ENCODE peak calls at places on chromosome 3, in four cellular contexts. One of them, this sample, is unnamed.

GRCh38 chr3:190534386-190534785 is 20.5 kb downstream of the IL1RAP start:
- DNase-seq in astrocyte of the hippocampus: peak; percentile 23
- DNase-seq in NCI-H2081: no peak
- DNase-seq in activated CD4-positive, alpha-beta T cell treated with anti-CD3 and anti-CD28 coated beads, Interleukin-2, amount 10 ng/mL, durations not matched to agents 7 days and 5 days: no peak
- DNase-seq in this sample: no peak

GRCh38 chr3:130895690-130896089 is 1.8 kb downstream of the ATP2C1 start:
- DNase-seq in activated CD4-positive, alpha-beta T cell treated with anti-CD3 and anti-CD28 coated beads, Interleukin-2, amount 10 ng/mL, durations not matched to agents 7 days and 5 days: no peak
- DNase-seq in astrocyte of the hippocampus: no peak
- DNase-seq in NCI-H2081: no peak
- DNase-seq in this sample: no peak

GRCh38 chr3:44323341-44323955 is 15.1 kb upstream of the TCAIM start:
- DNase-seq in astrocyte of the hippocampus: peak; percentile 77
- DNase-seq in NCI-H2081: peak; percentile 50
- DNase-seq in activated CD4-positive, alpha-beta T cell treated with anti-CD3 and anti-CD28 coated beads, Interleukin-2, amount 10 ng/mL, durations not matched to agents 7 days and 5 days: peak; percentile 67
- DNase-seq in this sample: peak; percentile 32

GRCh38 chr3:108031893-108032292 is 58.9 kb downstream of the CD47 start:
- DNase-seq in NCI-H2081: no peak
- DNase-seq in astrocyte of the hippocampus: no peak
- DNase-seq in activated CD4-positive, alpha-beta T cell treated with anti-CD3 and anti-CD28 coated beads, Interleukin-2, amount 10 ng/mL, durations not matched to agents 7 days and 5 days: no peak
- DNase-seq in this sample: no peak

GRCh38 chr3:168511428-168512014 is 415.8 kb upstream of the GOLIM4 start:
- DNase-seq in activated CD4-positive, alpha-beta T cell treated with anti-CD3 and anti-CD28 coated beads, Interleukin-2, amount 10 ng/mL, durations not matched to agents 7 days and 5 days: no peak
- DNase-seq in astrocyte of the hippocampus: peak; percentile 43
- DNase-seq in NCI-H2081: peak; percentile 56
- DNase-seq in this sample: no peak

GRCh38 chr3:30368978-30369377 is 237.4 kb upstream of the TGFBR2 start:
- DNase-seq in NCI-H2081: no peak
- DNase-seq in astrocyte of the hippocampus: no peak
- DNase-seq in activated CD4-positive, alpha-beta T cell treated with anti-CD3 and anti-CD28 coated beads, Interleukin-2, amount 10 ng/mL, durations not matched to agents 7 days and 5 days: no peak
- DNase-seq in this sample: no peak

GRCh38 chr3:101862453-101863165 is 13.3 kb downstream of the NFKBIZ start:
- DNase-seq in activated CD4-positive, alpha-beta T cell treated with anti-CD3 and anti-CD28 coated beads, Interleukin-2, amount 10 ng/mL, durations not matched to agents 7 days and 5 days: no peak
- DNase-seq in NCI-H2081: no peak
- DNase-seq in astrocyte of the hippocampus: no peak
- DNase-seq in this sample: no peak

GRCh38 chr3:122975924-122976293 is 51.7 kb downstream of the SEMA5B start:
- DNase-seq in astrocyte of the hippocampus: no peak
- DNase-seq in NCI-H2081: no peak
- DNase-seq in activated CD4-positive, alpha-beta T cell treated with anti-CD3 and anti-CD28 coated beads, Interleukin-2, amount 10 ng/mL, durations not matched to agents 7 days and 5 days: peak; percentile 39
- DNase-seq in this sample: no peak

GRCh38 chr3:129280183-129280582 is 1.5 kb downstream of the HMCES start:
- DNase-seq in astrocyte of the hippocampus: no peak
- DNase-seq in NCI-H2081: no peak
- DNase-seq in activated CD4-positive, alpha-beta T cell treated with anti-CD3 and anti-CD28 coated beads, Interleukin-2, amount 10 ng/mL, durations not matched to agents 7 days and 5 days: no peak
- DNase-seq in this sample: no peak

GRCh38 chr3:160210799-160211221 is 14.4 kb upstream of the C3orf80 start:
- DNase-seq in NCI-H2081: peak; percentile 34
- DNase-seq in astrocyte of the hippocampus: peak; percentile 28
- DNase-seq in activated CD4-positive, alpha-beta T cell treated with anti-CD3 and anti-CD28 coated beads, Interleukin-2, amount 10 ng/mL, durations not matched to agents 7 days and 5 days: no peak
- DNase-seq in this sample: no peak

GRCh38 chr3:70647094-70647493 is 334.7 kb upstream of the MDFIC2 start:
- DNase-seq in NCI-H2081: no peak
- DNase-seq in astrocyte of the hippocampus: no peak
- DNase-seq in activated CD4-positive, alpha-beta T cell treated with anti-CD3 and anti-CD28 coated beads, Interleukin-2, amount 10 ng/mL, durations not matched to agents 7 days and 5 days: no peak
- DNase-seq in this sample: no peak

GRCh38 chr3:188052229-188052965 is 101.6 kb upstream of the LPP start:
- DNase-seq in activated CD4-positive, alpha-beta T cell treated with anti-CD3 and anti-CD28 coated beads, Interleukin-2, amount 10 ng/mL, durations not matched to agents 7 days and 5 days: no peak
- DNase-seq in astrocyte of the hippocampus: peak; percentile 95
- DNase-seq in NCI-H2081: peak; percentile 12
- DNase-seq in this sample: peak; percentile 62

GRCh38 chr3:42504334-42505202 is 2.1 kb downstream of the VIPR1 start:
- DNase-seq in astrocyte of the hippocampus: no peak
- DNase-seq in activated CD4-positive, alpha-beta T cell treated with anti-CD3 and anti-CD28 coated beads, Interleukin-2, amount 10 ng/mL, durations not matched to agents 7 days and 5 days: no peak
- DNase-seq in NCI-H2081: no peak
- DNase-seq in this sample: no peak

GRCh38 chr3:156808025-156808424 is 18.1 kb upstream of the LEKR1 start:
- DNase-seq in NCI-H2081: no peak
- DNase-seq in astrocyte of the hippocampus: no peak
- DNase-seq in activated CD4-positive, alpha-beta T cell treated with anti-CD3 and anti-CD28 coated beads, Interleukin-2, amount 10 ng/mL, durations not matched to agents 7 days and 5 days: no peak
- DNase-seq in this sample: no peak

GRCh38 chr3:51099794-51100542 is 285.1 kb upstream of the MANF start:
- DNase-seq in activated CD4-positive, alpha-beta T cell treated with anti-CD3 and anti-CD28 coated beads, Interleukin-2, amount 10 ng/mL, durations not matched to agents 7 days and 5 days: peak; percentile 14
- DNase-seq in NCI-H2081: peak; percentile 22
- DNase-seq in astrocyte of the hippocampus: peak; percentile 78
- DNase-seq in this sample: peak; percentile 32

GRCh38 chr3:14392231-14392630 is 10.2 kb upstream of the SLC6A6 start:
- DNase-seq in activated CD4-positive, alpha-beta T cell treated with anti-CD3 and anti-CD28 coated beads, Interleukin-2, amount 10 ng/mL, durations not matched to agents 7 days and 5 days: no peak
- DNase-seq in NCI-H2081: no peak
- DNase-seq in astrocyte of the hippocampus: no peak
- DNase-seq in this sample: no peak

GRCh38 chr3:125645613-125646012 is 50.3 kb upstream of the OSBPL11 start:
- DNase-seq in astrocyte of the hippocampus: no peak
- DNase-seq in activated CD4-positive, alpha-beta T cell treated with anti-CD3 and anti-CD28 coated beads, Interleukin-2, amount 10 ng/mL, durations not matched to agents 7 days and 5 days: no peak
- DNase-seq in NCI-H2081: no peak
- DNase-seq in this sample: no peak

GRCh38 chr3:51716805-51717204 is 9.9 kb downstream of the GRM2 start:
- DNase-seq in astrocyte of the hippocampus: no peak
- DNase-seq in activated CD4-positive, alpha-beta T cell treated with anti-CD3 and anti-CD28 coated beads, Interleukin-2, amount 10 ng/mL, durations not matched to agents 7 days and 5 days: no peak
- DNase-seq in NCI-H2081: no peak
- DNase-seq in this sample: no peak

GRCh38 chr3:172225215-172225707 is 185.9 kb downstream of the FNDC3B start:
- DNase-seq in astrocyte of the hippocampus: no peak
- DNase-seq in NCI-H2081: no peak
- DNase-seq in activated CD4-positive, alpha-beta T cell treated with anti-CD3 and anti-CD28 coated beads, Interleukin-2, amount 10 ng/mL, durations not matched to agents 7 days and 5 days: no peak
- DNase-seq in this sample: no peak

GRCh38 chr3:125959317-125960065 is 9.5 kb upstream of the ROPN1B start:
- DNase-seq in activated CD4-positive, alpha-beta T cell treated with anti-CD3 and anti-CD28 coated beads, Interleukin-2, amount 10 ng/mL, durations not matched to agents 7 days and 5 days: no peak
- DNase-seq in NCI-H2081: no peak
- DNase-seq in astrocyte of the hippocampus: no peak
- DNase-seq in this sample: no peak

GRCh38 chr3:181317521-181317920 is 328.0 kb upstream of the DNAJC19 start:
- DNase-seq in NCI-H2081: peak; percentile 81
- DNase-seq in astrocyte of the hippocampus: no peak
- DNase-seq in activated CD4-positive, alpha-beta T cell treated with anti-CD3 and anti-CD28 coated beads, Interleukin-2, amount 10 ng/mL, durations not matched to agents 7 days and 5 days: no peak
- DNase-seq in this sample: peak; percentile 35

GRCh38 chr3:38354588-38355344 is 8.2 kb downstream of the XYLB start:
- DNase-seq in NCI-H2081: no peak
- DNase-seq in activated CD4-positive, alpha-beta T cell treated with anti-CD3 and anti-CD28 coated beads, Interleukin-2, amount 10 ng/mL, durations not matched to agents 7 days and 5 days: no peak
- DNase-seq in astrocyte of the hippocampus: peak; percentile 65
- DNase-seq in this sample: no peak

GRCh38 chr3:63948995-63949394 is 36.8 kb upstream of the SCAANT1 start:
- DNase-seq in astrocyte of the hippocampus: peak; percentile 61
- DNase-seq in NCI-H2081: no peak
- DNase-seq in activated CD4-positive, alpha-beta T cell treated with anti-CD3 and anti-CD28 coated beads, Interleukin-2, amount 10 ng/mL, durations not matched to agents 7 days and 5 days: no peak
- DNase-seq in this sample: no peak

GRCh38 chr3:113157408-113157980 is 53.9 kb upstream of the BOC start:
- DNase-seq in activated CD4-positive, alpha-beta T cell treated with anti-CD3 and anti-CD28 coated beads, Interleukin-2, amount 10 ng/mL, durations not matched to agents 7 days and 5 days: no peak
- DNase-seq in NCI-H2081: no peak
- DNase-seq in astrocyte of the hippocampus: no peak
- DNase-seq in this sample: no peak

GRCh38 chr3:178096955-178097354 is 439.3 kb upstream of the KCNMB2 start:
- DNase-seq in astrocyte of the hippocampus: no peak
- DNase-seq in activated CD4-positive, alpha-beta T cell treated with anti-CD3 and anti-CD28 coated beads, Interleukin-2, amount 10 ng/mL, durations not matched to agents 7 days and 5 days: no peak
- DNase-seq in NCI-H2081: no peak
- DNase-seq in this sample: no peak

GRCh38 chr3:50264389-50264963 is 4.5 kb upstream of the SEMA3B start:
- DNase-seq in astrocyte of the hippocampus: peak; percentile 99
- DNase-seq in activated CD4-positive, alpha-beta T cell treated with anti-CD3 and anti-CD28 coated beads, Interleukin-2, amount 10 ng/mL, durations not matched to agents 7 days and 5 days: no peak
- DNase-seq in NCI-H2081: no peak
- DNase-seq in this sample: no peak

GRCh38 chr3:8733332-8734094 is at the start of gene CAV3:
- DNase-seq in astrocyte of the hippocampus: no peak
- DNase-seq in activated CD4-positive, alpha-beta T cell treated with anti-CD3 and anti-CD28 coated beads, Interleukin-2, amount 10 ng/mL, durations not matched to agents 7 days and 5 days: no peak
- DNase-seq in NCI-H2081: no peak
- DNase-seq in this sample: no peak

GRCh38 chr3:143084856-143085731 is 34.5 kb upstream of the CHST2 start:
- DNase-seq in astrocyte of the hippocampus: peak; percentile 15
- DNase-seq in NCI-H2081: no peak
- DNase-seq in activated CD4-positive, alpha-beta T cell treated with anti-CD3 and anti-CD28 coated beads, Interleukin-2, amount 10 ng/mL, durations not matched to agents 7 days and 5 days: no peak
- DNase-seq in this sample: no peak

GRCh38 chr3:176951144-176951543 is 246.1 kb downstream of the TBL1XR1 start:
- DNase-seq in activated CD4-positive, alpha-beta T cell treated with anti-CD3 and anti-CD28 coated beads, Interleukin-2, amount 10 ng/mL, durations not matched to agents 7 days and 5 days: no peak
- DNase-seq in astrocyte of the hippocampus: peak; percentile 62
- DNase-seq in NCI-H2081: no peak
- DNase-seq in this sample: no peak

This sample was measured in DMS153.